ENCODE peak calls at places on chromosome 12, in nine cellular contexts. One of them, this sample, is unnamed.

GRCh38 chr12:70011353-70011752 is 186.3 kb downstream of the MYRFL start:
- DNase-seq in memory B cell: no peak
- DNase-seq in PC-3: no peak
- DNase-seq in NCI-H1092 treated with DMSO at 0.1 percent for 48 hours: no peak
- DNase-seq in psoas muscle: no peak
- DNase-seq in sigmoid colon: no peak
- DNase-seq in left kidney: no peak
- DNase-seq in IMR-90: no peak
- DNase-seq in endothelial cell of umbilical vein: no peak
- DNase-seq in this sample: no peak

GRCh38 chr12:71576546-71576945 is 87.1 kb downstream of the ZFC3H1 start:
- DNase-seq in memory B cell: no peak
- DNase-seq in PC-3: no peak
- DNase-seq in NCI-H1092 treated with DMSO at 0.1 percent for 48 hours: no peak
- DNase-seq in psoas muscle: no peak
- DNase-seq in sigmoid colon: no peak
- DNase-seq in left kidney: no peak
- DNase-seq in IMR-90: no peak
- DNase-seq in endothelial cell of umbilical vein: no peak
- DNase-seq in this sample: no peak

GRCh38 chr12:124727244-124727673 is 136.4 kb downstream of the SCARB1 start:
- DNase-seq in memory B cell: no peak
- DNase-seq in PC-3: peak; percentile 95
- DNase-seq in NCI-H1092 treated with DMSO at 0.1 percent for 48 hours: no peak
- DNase-seq in psoas muscle: peak; percentile 80
- DNase-seq in sigmoid colon: peak; percentile 90
- DNase-seq in left kidney: no peak
- DNase-seq in IMR-90: no peak
- DNase-seq in endothelial cell of umbilical vein: peak; percentile 86
- DNase-seq in this sample: no peak

GRCh38 chr12:19945559-19946485 is 422.5 kb upstream of the PDE3A start:
- DNase-seq in memory B cell: no peak
- DNase-seq in PC-3: no peak
- DNase-seq in NCI-H1092 treated with DMSO at 0.1 percent for 48 hours: no peak
- DNase-seq in psoas muscle: no peak
- DNase-seq in sigmoid colon: no peak
- DNase-seq in left kidney: peak; percentile 23
- DNase-seq in IMR-90: peak; percentile 57
- DNase-seq in endothelial cell of umbilical vein: peak; percentile 44
- DNase-seq in this sample: no peak

GRCh38 chr12:43063642-43064041 is 474.1 kb upstream of the PRICKLE1 start:
- DNase-seq in memory B cell: no peak
- DNase-seq in PC-3: no peak
- DNase-seq in NCI-H1092 treated with DMSO at 0.1 percent for 48 hours: no peak
- DNase-seq in psoas muscle: no peak
- DNase-seq in sigmoid colon: no peak
- DNase-seq in left kidney: peak; percentile 6
- DNase-seq in IMR-90: peak; percentile 78
- DNase-seq in endothelial cell of umbilical vein: no peak
- DNase-seq in this sample: no peak

GRCh38 chr12:129564768-129565167 is 339.1 kb downstream of the TMEM132D start:
- DNase-seq in memory B cell: no peak
- DNase-seq in PC-3: no peak
- DNase-seq in NCI-H1092 treated with DMSO at 0.1 percent for 48 hours: no peak
- DNase-seq in psoas muscle: no peak
- DNase-seq in sigmoid colon: no peak
- DNase-seq in left kidney: no peak
- DNase-seq in IMR-90: no peak
- DNase-seq in endothelial cell of umbilical vein: no peak
- DNase-seq in this sample: no peak

GRCh38 chr12:75526655-75527511 is 15.5 kb upstream of the KRR1 start:
- DNase-seq in memory B cell: no peak
- DNase-seq in PC-3: peak; percentile 75
- DNase-seq in NCI-H1092 treated with DMSO at 0.1 percent for 48 hours: peak; percentile 38
- DNase-seq in psoas muscle: no peak
- DNase-seq in sigmoid colon: peak; percentile 47
- DNase-seq in left kidney: peak; percentile 82
- DNase-seq in IMR-90: peak; percentile 84
- DNase-seq in endothelial cell of umbilical vein: peak; percentile 70
- DNase-seq in this sample: peak; percentile 62

GRCh38 chr12:27703720-27704452 is 6.7 kb upstream of the MRPS35 start:
- DNase-seq in memory B cell: peak; percentile 52
- DNase-seq in PC-3: peak; percentile 98
- DNase-seq in NCI-H1092 treated with DMSO at 0.1 percent for 48 hours: peak; percentile 29
- DNase-seq in psoas muscle: peak; percentile 43
- DNase-seq in sigmoid colon: no peak
- DNase-seq in left kidney: peak; percentile 91
- DNase-seq in IMR-90: peak; percentile 89
- DNase-seq in endothelial cell of umbilical vein: peak; percentile 87
- DNase-seq in this sample: peak; percentile 30

GRCh38 chr12:13197526-13198141 is 1.1 kb downstream of the EMP1 start:
- DNase-seq in memory B cell: no peak
- DNase-seq in PC-3: no peak
- DNase-seq in NCI-H1092 treated with DMSO at 0.1 percent for 48 hours: no peak
- DNase-seq in psoas muscle: peak; percentile 64
- DNase-seq in sigmoid colon: peak; percentile 84
- DNase-seq in left kidney: peak; percentile 79
- DNase-seq in IMR-90: peak; percentile 36
- DNase-seq in endothelial cell of umbilical vein: no peak
- DNase-seq in this sample: no peak

GRCh38 chr12:109214131-109214530 is 95.0 kb downstream of the FOXN4 start:
- DNase-seq in memory B cell: no peak
- DNase-seq in PC-3: no peak
- DNase-seq in NCI-H1092 treated with DMSO at 0.1 percent for 48 hours: no peak
- DNase-seq in psoas muscle: no peak
- DNase-seq in sigmoid colon: no peak
- DNase-seq in left kidney: no peak
- DNase-seq in IMR-90: no peak
- DNase-seq in endothelial cell of umbilical vein: no peak
- DNase-seq in this sample: no peak

GRCh38 chr12:58502236-58502635 is 418.1 kb downstream of the LRIG3 start:
- DNase-seq in memory B cell: no peak
- DNase-seq in PC-3: no peak
- DNase-seq in NCI-H1092 treated with DMSO at 0.1 percent for 48 hours: peak; percentile 94
- DNase-seq in psoas muscle: no peak
- DNase-seq in sigmoid colon: no peak
- DNase-seq in left kidney: peak; percentile 55
- DNase-seq in IMR-90: peak; percentile 25
- DNase-seq in endothelial cell of umbilical vein: peak; percentile 38
- DNase-seq in this sample: peak; percentile 93

GRCh38 chr12:42789808-42790760 is 200.5 kb upstream of the PRICKLE1 start:
- DNase-seq in memory B cell: no peak
- DNase-seq in PC-3: no peak
- DNase-seq in NCI-H1092 treated with DMSO at 0.1 percent for 48 hours: no peak
- DNase-seq in psoas muscle: no peak
- DNase-seq in sigmoid colon: no peak
- DNase-seq in left kidney: no peak
- DNase-seq in IMR-90: no peak
- DNase-seq in endothelial cell of umbilical vein: peak; percentile 24
- DNase-seq in this sample: no peak

GRCh38 chr12:94603434-94604068 is 46.8 kb downstream of the TMCC3 start:
- DNase-seq in memory B cell: peak; percentile 63
- DNase-seq in PC-3: peak; percentile 48
- DNase-seq in NCI-H1092 treated with DMSO at 0.1 percent for 48 hours: no peak
- DNase-seq in psoas muscle: no peak
- DNase-seq in sigmoid colon: no peak
- DNase-seq in left kidney: no peak
- DNase-seq in IMR-90: no peak
- DNase-seq in endothelial cell of umbilical vein: no peak
- DNase-seq in this sample: no peak

GRCh38 chr12:69275471-69275891 is 36.1 kb downstream of the CPSF6 start:
- DNase-seq in memory B cell: no peak
- DNase-seq in PC-3: no peak
- DNase-seq in NCI-H1092 treated with DMSO at 0.1 percent for 48 hours: no peak
- DNase-seq in psoas muscle: no peak
- DNase-seq in sigmoid colon: no peak
- DNase-seq in left kidney: no peak
- DNase-seq in IMR-90: no peak
- DNase-seq in endothelial cell of umbilical vein: no peak
- DNase-seq in this sample: no peak